ENCODE peak calls at places on chromosome 10, in seven cellular contexts. D is nephron progenitor cell; L is AML-193; Z is OCI-LY7; C is naive thymus-derived CD8-positive, alpha-beta T cell; M is head of caudate nucleus; J is WTC11. E is an unnamed sample.

GRCh38 chr10:17213646-17214349 is 12.3 kb upstream of the TRDMT1 start:
- DNase-seq in Z (no peak), C (no peak), L (no peak), M (no peak), D (no peak), J (no peak), E (no peak)

GRCh38 chr10:3887885-3888476 is 103.0 kb upstream of the KLF6 start:
- DNase-seq in Z (no peak), J (peak; percentile 37), C (peak; percentile 28), M (peak; percentile 19), L (no peak), D (no peak), E (peak; percentile 43)

GRCh38 chr10:62506371-62506770 is 132.2 kb downstream of the ZNF365 start:
- DNase-seq in L (peak; percentile 33), J (no peak), D (no peak), C (no peak), M (no peak), Z (peak; percentile 60), E (no peak)

GRCh38 chr10:31664803-31665202 is 263.8 kb downstream of the ARHGAP12 start:
- DNase-seq in D (no peak), J (no peak), M (no peak), C (no peak), Z (no peak), L (no peak), E (no peak)

GRCh38 chr10:49569031-49569765 is 30.3 kb upstream of the ERCC6 start:
- DNase-seq in M (no peak), D (no peak), L (no peak), Z (no peak), C (no peak), J (no peak), E (no peak)

GRCh38 chr10:86331861-86332260 is 34.7 kb downstream of the GRID1 start:
- DNase-seq in Z (no peak), M (no peak), J (no peak), C (no peak), D (no peak), L (no peak), E (no peak)

GRCh38 chr10:12469345-12469744 is 120.0 kb downstream of the CAMK1D start:
- DNase-seq in M (no peak), L (no peak), D (no peak), J (no peak), C (no peak), Z (no peak), E (no peak)

GRCh38 chr10:124478517-124478916 is 16.9 kb downstream of the LHPP start:
- DNase-seq in C (no peak), M (no peak), Z (no peak), L (no peak), J (no peak), D (no peak), E (no peak)

GRCh38 chr10:59847326-59847725 is 59.0 kb downstream of the CCDC6 start:
- DNase-seq in Z (no peak), J (peak; percentile 73), D (no peak), C (no peak), L (no peak), M (no peak), E (no peak)

GRCh38 chr10:77666821-77667220 is 29.2 kb upstream of the KCNMA1 start:
- DNase-seq in Z (no peak), L (no peak), M (no peak), C (no peak), D (no peak), J (no peak), E (no peak)

GRCh38 chr10:73161079-73161478 is 6.7 kb downstream of the ECD start:
- DNase-seq in C (no peak), M (no peak), J (no peak), Z (no peak), L (no peak), D (no peak), E (no peak)

GRCh38 chr10:35572583-35572982 is 32.6 kb upstream of the GJD4 start:
- DNase-seq in L (no peak), J (no peak), Z (no peak), D (no peak), M (no peak), C (no peak), E (no peak)

GRCh38 chr10:35795131-35795819 is 153.2 kb upstream of the FZD8 start:
- DNase-seq in L (no peak), M (no peak), D (no peak), J (no peak), C (no peak), Z (no peak), E (no peak)

GRCh38 chr10:102713814-102714620 is at the start of gene ARL3:
- DNase-seq in Z (peak; percentile 99), M (peak; percentile 98), L (peak; percentile 95), C (peak; percentile 83), D (peak; percentile 96), J (peak; percentile 98), E (peak; percentile 99)

GRCh38 chr10:4470231-4470840 is 355.7 kb upstream of the AKR1E2 start:
- DNase-seq in J (no peak), L (no peak), Z (no peak), C (no peak), D (no peak), M (no peak), E (no peak)

GRCh38 chr10:103939498-103939897 is 21.5 kb upstream of the STN1 start:
- DNase-seq in L (no peak), J (no peak), Z (no peak), D (no peak), C (no peak), M (no peak), E (no peak)

GRCh38 chr10:112202561-112203241 is 19.1 kb upstream of the GPAM start:
- DNase-seq in M (no peak), C (no peak), L (no peak), J (no peak), D (no peak), Z (no peak), E (no peak)

GRCh38 chr10:1744524-1744923 is 7.2 kb upstream of the ADARB2 start:
- DNase-seq in Z (no peak), M (no peak), D (no peak), J (no peak), L (no peak), C (no peak), E (no peak)

GRCh38 chr10:84510121-84510520 is 181.7 kb downstream of the CCSER2 start:
- DNase-seq in D (no peak), L (no peak), Z (no peak), M (no peak), J (no peak), C (no peak), E (no peak)

GRCh38 chr10:124106241-124106905 is 13.0 kb upstream of the CHST15 start:
- DNase-seq in Z (peak; percentile 86), C (no peak), M (peak; percentile 37), D (no peak), J (no peak), L (no peak), E (peak; percentile 12)

GRCh38 chr10:8054498-8055407 is at the start of gene GATA3:
- DNase-seq in C (peak; percentile 68), J (peak; percentile 71), M (no peak), L (peak; percentile 45), D (peak; percentile 78), Z (no peak), E (no peak)

GRCh38 chr10:11830836-11831519 is 7.8 kb downstream of the PROSER2 start:
- DNase-seq in J (no peak), L (no peak), D (no peak), M (no peak), Z (no peak), C (no peak), E (peak; percentile 69)

GRCh38 chr10:77041636-77042258 is 595.9 kb downstream of the KCNMA1 start:
- DNase-seq in M (no peak), C (peak; percentile 28), J (no peak), D (no peak), L (peak; percentile 52), Z (no peak), E (no peak)

GRCh38 chr10:50622497-50623298 is 1.1 kb downstream of the SGMS1 start:
- DNase-seq in M (peak; percentile 60), D (peak; percentile 58), L (peak; percentile 43), Z (peak; percentile 52), J (peak; percentile 25), C (peak; percentile 46), E (peak; percentile 52)

GRCh38 chr10:18767981-18768380 is 108.8 kb downstream of the ARL5B start:
- DNase-seq in L (no peak), D (no peak), Z (no peak), C (no peak), J (no peak), M (no peak), E (no peak)

GRCh38 chr10:97024181-97025073 is 161.3 kb downstream of the SLIT1 start:
- DNase-seq in L (no peak), D (no peak), Z (peak; percentile 59), M (no peak), J (no peak), C (no peak), E (peak; percentile 25)

GRCh38 chr10:79084012-79084971 is 15.5 kb downstream of the ZMIZ1 start:
- DNase-seq in L (peak; percentile 93), Z (peak; percentile 70), M (peak; percentile 55), D (no peak), J (no peak), C (no peak), E (peak; percentile 95)

GRCh38 chr10:103765981-103766380 is 89.4 kb downstream of the SH3PXD2A start:
- DNase-seq in L (no peak), Z (peak; percentile 28), C (peak; percentile 81), J (no peak), M (no peak), D (no peak), E (peak; percentile 50)

GRCh38 chr10:113058175-113058961 is 108.3 kb downstream of the TCF7L2 start:
- DNase-seq in Z (no peak), J (no peak), C (no peak), M (no peak), D (no peak), L (no peak), E (no peak)

GRCh38 chr10:101292194-101293006 is 61.6 kb upstream of the BTRC start:
- DNase-seq in M (peak; percentile 75), L (no peak), D (peak; percentile 61), C (no peak), J (peak; percentile 27), Z (no peak), E (no peak)

E was measured in HT-29.